ENCODE peak calls at places on chromosomes 16 and 17, in nine cellular contexts. Z is GOT3, S is GM03348, N is fibroblast of villous mesenchyme, T is fibroblast of pulmonary artery, G is ascending aorta, W is HFFc6, O is lower leg skin, Q is amygdala. V is an unnamed sample.

GRCh38 chr17:33640629-33641028 is 347.5 kb upstream of the ASIC2 start:
- DNase-seq in W (no peak), S (no peak), Q (no peak), T (no peak), N (no peak), G (no peak), Z (no peak), O (no peak), V (no peak)

GRCh38 chr17:58741121-58741625 is 14.5 kb upstream of the PPM1E start:
- DNase-seq in N (peak; percentile 74), G (no peak), T (peak; percentile 48), S (no peak), Q (no peak), O (no peak), Z (no peak), W (peak; percentile 7), V (peak; percentile 12)

GRCh38 chr17:49455226-49455968 is 39.7 kb upstream of the NGFR start:
- DNase-seq in T (no peak), G (no peak), Q (no peak), W (no peak), S (no peak), O (no peak), Z (no peak), N (no peak), V (no peak)

GRCh38 chr17:46822388-46822921 is 4.0 kb upstream of the WNT3 start:
- DNase-seq in W (no peak), O (no peak), S (no peak), N (no peak), T (no peak), Z (no peak), Q (no peak), G (no peak), V (no peak)

GRCh38 chr16:81392011-81392410 is 52.6 kb upstream of the CMIP start:
- DNase-seq in S (no peak), O (peak; percentile 54), Q (no peak), W (no peak), N (no peak), Z (no peak), G (no peak), T (no peak), V (no peak)

GRCh38 chr17:7336240-7337175 is at the start of gene ACAP1:
- DNase-seq in T (no peak), W (no peak), S (no peak), Q (no peak), Z (no peak), O (no peak), N (no peak), G (peak; percentile 61), V (no peak)

GRCh38 chr16:72189865-72190371 is 18.0 kb upstream of the PMFBP1 start:
- DNase-seq in O (no peak), T (peak; percentile 87), W (peak; percentile 69), S (no peak), N (peak; percentile 65), Z (no peak), Q (no peak), G (no peak), V (peak; percentile 75)

GRCh38 chr17:77140878-77141767 is at the start of gene SEC14L1:
- DNase-seq in Q (peak; percentile 47), Z (no peak), O (peak; percentile 91), W (peak; percentile 30), S (no peak), N (peak; percentile 30), G (peak; percentile 75), T (peak; percentile 54), V (peak; percentile 59)

GRCh38 chr17:63600569-63601438 is at the start of gene TACO1:
- DNase-seq in G (peak; percentile 87), Z (peak; percentile 47), S (peak; percentile 92), T (peak; percentile 87), Q (peak; percentile 82), N (peak; percentile 82), O (peak; percentile 96), W (peak; percentile 74), V (peak; percentile 86)

GRCh38 chr17:48489781-48490180 is 41.0 kb downstream of the HOXB1 start:
- DNase-seq in O (no peak), W (no peak), G (no peak), T (no peak), N (no peak), Z (no peak), Q (no peak), S (no peak), V (no peak)

GRCh38 chr17:46742539-46743270 is 75.8 kb downstream of the WNT3 start:
- DNase-seq in S (peak; percentile 78), Z (peak; percentile 3), G (no peak), Q (no peak), O (no peak), N (peak; percentile 78), T (peak; percentile 88), W (peak; percentile 90), V (peak; percentile 98)

V was measured in EL.